ENCODE peak calls at places on chromosomes 5 and 9, in five cellular contexts. One of them, this sample, is unnamed.

GRCh38 chr5:174371600-174372094 is 326.1 kb downstream of the NSG2 start:
- DNase-seq in HT1080: peak; percentile 92
- DNase-seq in tibial artery: no peak
- DNase-seq in naive thymus-derived CD8-positive, alpha-beta T cell: no peak
- DNase-seq in AG04450: no peak
- DNase-seq in this sample: no peak

GRCh38 chr5:149198148-149198547 is 56.9 kb downstream of the ABLIM3 start:
- DNase-seq in HT1080: no peak
- DNase-seq in tibial artery: no peak
- DNase-seq in naive thymus-derived CD8-positive, alpha-beta T cell: no peak
- DNase-seq in AG04450: no peak
- DNase-seq in this sample: no peak

GRCh38 chr9:1978941-1979340 is 36.2 kb upstream of the SMARCA2 start:
- DNase-seq in HT1080: peak; percentile 31
- DNase-seq in tibial artery: no peak
- DNase-seq in naive thymus-derived CD8-positive, alpha-beta T cell: no peak
- DNase-seq in AG04450: no peak
- DNase-seq in this sample: no peak

GRCh38 chr9:93119953-93120845 is 13.9 kb downstream of the NINJ1 start:
- DNase-seq in HT1080: peak; percentile 97
- DNase-seq in tibial artery: peak; percentile 98
- DNase-seq in naive thymus-derived CD8-positive, alpha-beta T cell: peak; percentile 40
- DNase-seq in AG04450: peak; percentile 85
- DNase-seq in this sample: no peak

GRCh38 chr5:158898185-158899177 is 201.2 kb downstream of the EBF1 start:
- DNase-seq in HT1080: peak; percentile 23
- DNase-seq in tibial artery: no peak
- DNase-seq in naive thymus-derived CD8-positive, alpha-beta T cell: no peak
- DNase-seq in AG04450: no peak
- DNase-seq in this sample: no peak

GRCh38 chr5:135243194-135244191 is 155.5 kb downstream of the MACROH2A1 start:
- DNase-seq in HT1080: no peak
- DNase-seq in tibial artery: peak; percentile 77
- DNase-seq in naive thymus-derived CD8-positive, alpha-beta T cell: no peak
- DNase-seq in AG04450: no peak
- DNase-seq in this sample: no peak

GRCh38 chr5:6274846-6275543 is 103.4 kb downstream of the MED10 start:
- DNase-seq in HT1080: no peak
- DNase-seq in tibial artery: no peak
- DNase-seq in naive thymus-derived CD8-positive, alpha-beta T cell: no peak
- DNase-seq in AG04450: no peak
- DNase-seq in this sample: no peak

GRCh38 chr5:72436796-72437471 is 70.3 kb downstream of the ZNF366 start:
- DNase-seq in HT1080: no peak
- DNase-seq in tibial artery: no peak
- DNase-seq in naive thymus-derived CD8-positive, alpha-beta T cell: no peak
- DNase-seq in AG04450: no peak
- DNase-seq in this sample: no peak

GRCh38 chr5:64331597-64332277 is 166.1 kb downstream of the RNF180 start:
- DNase-seq in HT1080: no peak
- DNase-seq in tibial artery: peak; percentile 84
- DNase-seq in naive thymus-derived CD8-positive, alpha-beta T cell: no peak
- DNase-seq in AG04450: no peak
- DNase-seq in this sample: no peak

GRCh38 chr9:18666987-18667772 is 193.2 kb downstream of the ADAMTSL1 start:
- DNase-seq in HT1080: no peak
- DNase-seq in tibial artery: no peak
- DNase-seq in naive thymus-derived CD8-positive, alpha-beta T cell: no peak
- DNase-seq in AG04450: no peak
- DNase-seq in this sample: no peak

GRCh38 chr9:137198051-137198747 is 2.3 kb downstream of the TPRN start:
- DNase-seq in HT1080: no peak
- DNase-seq in tibial artery: no peak
- DNase-seq in naive thymus-derived CD8-positive, alpha-beta T cell: no peak
- DNase-seq in AG04450: no peak
- DNase-seq in this sample: no peak